ENCODE peak calls at places on chromosomes 3 and 15, in five cellular contexts. S is DND-41, D is right lobe of liver, B is IMR-90, O is lower lobe of right lung. Q is an unnamed sample.

GRCh38 chr3:57158813-57159678 is 6.1 kb downstream of the IL17RD start:
- ATAC-seq in S (peak; percentile 94), D (no peak), B (no peak), O (no peak), Q (no peak)

GRCh38 chr3:71530903-71531535 is 52.5 kb downstream of the FOXP1 start:
- ATAC-seq in S (no peak), D (no peak), B (no peak), O (no peak), Q (no peak)

GRCh38 chr3:4220050-4220449 is 83.1 kb upstream of the SETMAR start:
- ATAC-seq in S (no peak), D (no peak), B (no peak), O (no peak), Q (no peak)

GRCh38 chr15:62758126-62758951 is 284.2 kb upstream of the TPM1 start:
- ATAC-seq in S (no peak), D (peak; percentile 82), B (peak; percentile 94), O (peak; percentile 60), Q (peak; percentile 92)

GRCh38 chr3:47813551-47814177 is 10.7 kb downstream of the DHX30 start:
- ATAC-seq in S (no peak), D (no peak), B (no peak), O (no peak), Q (no peak)

GRCh38 chr3:169699070-169699469 is 35.6 kb upstream of the MECOM start:
- ATAC-seq in S (no peak), D (no peak), B (peak; percentile 39), O (no peak), Q (peak; percentile 13)

GRCh38 chr3:39141211-39141995 is 12.0 kb downstream of the CSRNP1 start:
- ATAC-seq in S (no peak), D (peak; percentile 9), B (peak; percentile 33), O (peak; percentile 86), Q (peak; percentile 29)

GRCh38 chr3:98508582-98508981 is 11.1 kb downstream of the OR5K2 start:
- ATAC-seq in S (no peak), D (no peak), B (no peak), O (no peak), Q (no peak)

GRCh38 chr15:79897380-79897678 is 515 bp upstream of the MTHFS start:
- ATAC-seq in S (no peak), D (no peak), B (no peak), O (no peak), Q (no peak)

GRCh38 chr15:97875513-97876285 is 84.8 kb upstream of the ARRDC4 start:
- ATAC-seq in S (no peak), D (peak; percentile 70), B (no peak), O (peak; percentile 76), Q (peak; percentile 19)

GRCh38 chr15:44087578-44088190 is 107.4 kb downstream of the FRMD5 start:
- ATAC-seq in S (no peak), D (no peak), B (peak; percentile 96), O (no peak), Q (no peak)

GRCh38 chr3:71008350-71008923 is 575.1 kb downstream of the FOXP1 start:
- ATAC-seq in S (no peak), D (peak; percentile 11), B (no peak), O (no peak), Q (no peak)

DNA sequence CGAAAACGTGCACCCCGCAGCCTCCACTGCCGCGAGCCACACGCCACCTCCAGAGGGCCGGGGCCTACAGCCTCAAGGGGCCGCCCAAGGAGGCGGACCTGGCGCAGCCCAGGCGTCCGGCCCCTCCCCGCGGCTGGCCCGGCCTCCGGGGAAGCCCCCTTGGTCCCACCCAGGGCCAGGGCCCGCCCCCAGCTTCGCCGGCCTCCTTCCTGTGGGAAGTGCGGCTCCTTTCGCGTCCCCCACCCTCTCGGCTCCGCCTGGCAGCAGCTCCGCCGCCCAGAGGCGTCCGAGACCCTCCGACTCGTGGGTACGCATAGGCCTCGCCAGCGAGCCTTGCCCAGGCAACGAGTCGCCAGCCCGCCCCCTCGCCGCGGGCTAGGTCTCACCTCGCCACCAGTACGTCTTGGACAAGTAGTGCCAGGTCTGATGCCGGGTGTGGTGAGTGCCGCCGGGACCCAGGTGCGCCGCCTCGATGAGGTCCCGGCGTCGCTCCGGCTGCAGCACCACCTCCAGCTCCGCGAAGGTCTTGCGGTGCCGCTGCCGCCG is 640 bp downstream of the ZBTB11 start:
- ATAC-seq in S (peak; percentile 86), D (peak; percentile 92), B (peak; percentile 91), O (peak; percentile 98), Q (peak; percentile 93)
- TF ChIP-seq CTCF in S (peak; percentile 26), D (no peak), B (no peak), O (peak; percentile 8), Q (peak; percentile 48)

GRCh38 chr15:90885432-90886290 is 1.4 kb downstream of the FES start:
- ATAC-seq in S (peak; percentile 71), D (peak; percentile 52), B (peak; percentile 69), O (peak; percentile 80), Q (peak; percentile 61)

GRCh38 chr15:90883526-90883931 is 775 bp upstream of the FES start:
- ATAC-seq in S (no peak), D (peak; percentile 17), B (no peak), O (no peak), Q (no peak)

GRCh38 chr15:90882781-90883525 is 1.4 kb upstream of the FES start:
- ATAC-seq in S (no peak), D (no peak), B (no peak), O (no peak), Q (no peak)

GRCh38 chr15:90884719-90885431 is 571 bp downstream of the FES start:
- ATAC-seq in S (no peak), D (no peak), B (no peak), O (peak; percentile 3), Q (no peak)

DNA sequence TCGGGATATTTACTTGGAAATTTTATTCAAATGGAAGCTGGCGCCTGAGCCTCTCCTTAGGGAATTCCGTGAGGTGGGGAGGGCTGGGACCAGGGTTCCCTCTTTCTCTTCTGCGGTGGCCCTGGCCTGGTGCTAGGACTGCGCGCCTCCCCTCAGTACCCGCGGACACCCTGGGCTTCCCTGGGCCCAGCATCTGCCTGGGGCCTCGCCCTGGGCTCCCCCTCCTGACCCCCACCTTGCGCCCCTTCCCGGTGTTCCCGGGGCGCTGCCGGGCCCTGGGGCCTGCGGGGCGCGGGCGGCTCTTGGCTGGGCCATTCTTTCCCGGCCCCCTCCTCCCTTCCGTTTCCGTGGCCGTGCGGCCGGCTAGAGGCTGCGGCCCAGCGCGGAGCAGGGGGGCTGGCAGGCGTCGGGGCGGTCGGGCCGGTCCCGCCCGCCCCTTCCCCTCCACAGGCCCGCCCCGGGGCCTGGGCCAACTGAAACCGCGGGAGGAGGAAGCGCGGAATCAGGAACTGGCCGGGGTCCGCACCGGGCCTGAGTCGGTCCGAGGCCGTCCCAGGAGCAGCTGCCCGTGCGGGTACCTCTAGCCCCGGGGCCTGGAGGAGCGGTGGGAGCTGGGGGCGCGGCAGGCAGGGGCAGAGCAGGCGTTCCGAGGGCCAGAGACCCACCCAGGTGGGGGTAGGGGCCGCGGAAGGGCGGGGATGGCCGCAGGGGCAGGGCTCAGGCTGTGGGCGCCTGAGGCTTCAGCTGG is at the start of gene FES:
- ATAC-seq in S (no peak), D (peak; percentile 53), B (peak; percentile 69), O (peak; percentile 86), Q (peak; percentile 80)
- TF ChIP-seq CTCF in S (no peak), D (no peak), B (no peak), O (no peak), Q (no peak)

GRCh38 chr3:52384009-52384761 is 60.7 kb downstream of the SEMA3G start:
- ATAC-seq in S (no peak), D (no peak), B (no peak), O (no peak), Q (no peak)

GRCh38 chr3:52383446-52383845 is 61.5 kb downstream of the SEMA3G start:
- ATAC-seq in S (no peak), D (no peak), B (no peak), O (no peak), Q (no peak)

GRCh38 chr3:52388348-52388821 is 56.5 kb downstream of the SEMA3G start:
- ATAC-seq in S (no peak), D (no peak), B (no peak), O (no peak), Q (no peak)

GRCh38 chr3:52387481-52387880 is 57.4 kb downstream of the SEMA3G start:
- ATAC-seq in S (no peak), D (no peak), B (no peak), O (no peak), Q (no peak)

GRCh38 chr3:52385157-52385556 is 59.7 kb downstream of the SEMA3G start:
- ATAC-seq in S (peak; percentile 73), D (no peak), B (peak; percentile 80), O (no peak), Q (no peak)
- TF ChIP-seq CTCF in S (peak; percentile 65), D (no peak), B (peak; percentile 65), O (no peak), Q (no peak)

GRCh38 chr3:141384157-141384556 is 15.9 kb downstream of the ZBTB38 start:
- ATAC-seq in S (no peak), D (no peak), B (peak; percentile 38), O (no peak), Q (no peak)
- TF ChIP-seq CTCF in S (no peak), D (no peak), B (no peak), O (no peak), Q (no peak)